ENCODE peak calls at places on chromosomes 5 and 9, in six cellular contexts. Y, H, V, E, D and K are unnamed samples.

GRCh38 chr5:105506692-105507277 is 1944.2 kb upstream of the NUDT12 start:
- DNase-seq in Y (peak), H (no peak), V (peak), E (no peak), D (no peak), K (peak)

GRCh38 chr9:90966475-90967150 is 165.0 kb downstream of the SYK start:
- DNase-seq in Y (no peak), H (no peak), V (peak), E (no peak), D (peak), K (peak)

GRCh38 chr5:173594061-173594460 is 22.4 kb downstream of the BOD1 start:
- DNase-seq in Y (no peak), H (no peak), V (no peak), E (no peak), D (no peak), K (no peak)

GRCh38 chr5:77333036-77333435 is 122.6 kb downstream of the PDE8B start:
- DNase-seq in Y (no peak), H (no peak), V (no peak), E (no peak), D (no peak), K (no peak)

GRCh38 chr5:35816881-35817521 is 39.7 kb upstream of the IL7R start:
- DNase-seq in Y (no peak), H (no peak), V (peak), E (no peak), D (no peak), K (no peak)

GRCh38 chr9:138024131-138024530 is 146.5 kb downstream of the CACNA1B start:
- DNase-seq in Y (no peak), H (no peak), V (no peak), E (no peak), D (no peak), K (no peak)

GRCh38 chr9:2621678-2622360 is at the start of gene VLDLR:
- DNase-seq in Y (peak), H (peak), V (peak), E (no peak), D (no peak), K (no peak)

GRCh38 chr5:43078956-43079355 is 38.8 kb upstream of the ANXA2R start:
- DNase-seq in Y (no peak), H (no peak), V (peak), E (no peak), D (peak), K (no peak)

GRCh38 chr5:33398501-33398900 is 42.3 kb upstream of the TARS1 start:
- DNase-seq in Y (no peak), H (no peak), V (no peak), E (no peak), D (no peak), K (no peak)

GRCh38 chr9:29213374-29214161 is 1640.3 kb upstream of the C9orf72 start:
- DNase-seq in Y (no peak), H (no peak), V (peak), E (no peak), D (no peak), K (peak)

GRCh38 chr9:29214702-29215248 is 1641.5 kb upstream of the C9orf72 start:
- DNase-seq in Y (no peak), H (no peak), V (peak), E (no peak), D (no peak), K (no peak)

GRCh38 chr9:29212590-29213373 is 1639.5 kb upstream of the C9orf72 start:
- DNase-seq in Y (no peak), H (no peak), V (peak), E (no peak), D (no peak), K (peak)

GRCh38 chr9:29211681-29212589 is 1638.7 kb upstream of the C9orf72 start:
- DNase-seq in Y (peak), H (peak), V (peak), E (no peak), D (no peak), K (no peak)

DNA sequence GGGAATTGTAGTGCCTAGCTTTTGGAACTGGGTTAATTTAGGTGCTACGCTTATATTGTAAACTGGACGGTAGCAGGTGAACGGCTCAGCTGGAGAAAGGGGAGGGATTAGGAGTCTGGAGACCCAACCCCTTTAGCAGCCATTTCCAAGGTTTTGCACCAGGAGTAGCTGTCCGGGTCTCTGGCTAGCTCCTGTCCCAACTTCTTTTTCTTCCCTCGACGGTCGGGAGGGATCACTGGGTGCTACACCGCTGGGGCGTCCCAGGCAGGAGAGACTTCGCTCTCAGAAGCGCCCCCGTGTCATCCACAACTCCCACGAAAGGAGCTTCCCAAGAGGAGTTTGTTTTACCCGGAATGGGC is 1640.9 kb upstream of the C9orf72 start:
- DNase-seq in Y (no peak), H (no peak), V (peak), E (no peak), D (no peak), K (peak)
- H3K4me3 ChIP-seq in Y (no peak), H (peak), V (peak), E (no peak), D (no peak), K (peak)

GRCh38 chr5:135578305-135578684 is 496 bp downstream of the CXCL14 start:
- DNase-seq in Y (no peak), H (no peak), V (no peak), E (no peak), D (no peak), K (no peak)

GRCh38 chr5:135576075-135576599 is 2.7 kb downstream of the CXCL14 start:
- DNase-seq in Y (no peak), H (no peak), V (no peak), E (no peak), D (peak), K (no peak)

GRCh38 chr5:135577421-135577820 is 1.4 kb downstream of the CXCL14 start:
- DNase-seq in Y (no peak), H (no peak), V (no peak), E (no peak), D (no peak), K (no peak)

GRCh38 chr5:135582099-135582781 is 3.4 kb upstream of the CXCL14 start:
- DNase-seq in Y (no peak), H (no peak), V (no peak), E (no peak), D (no peak), K (no peak)

DNA sequence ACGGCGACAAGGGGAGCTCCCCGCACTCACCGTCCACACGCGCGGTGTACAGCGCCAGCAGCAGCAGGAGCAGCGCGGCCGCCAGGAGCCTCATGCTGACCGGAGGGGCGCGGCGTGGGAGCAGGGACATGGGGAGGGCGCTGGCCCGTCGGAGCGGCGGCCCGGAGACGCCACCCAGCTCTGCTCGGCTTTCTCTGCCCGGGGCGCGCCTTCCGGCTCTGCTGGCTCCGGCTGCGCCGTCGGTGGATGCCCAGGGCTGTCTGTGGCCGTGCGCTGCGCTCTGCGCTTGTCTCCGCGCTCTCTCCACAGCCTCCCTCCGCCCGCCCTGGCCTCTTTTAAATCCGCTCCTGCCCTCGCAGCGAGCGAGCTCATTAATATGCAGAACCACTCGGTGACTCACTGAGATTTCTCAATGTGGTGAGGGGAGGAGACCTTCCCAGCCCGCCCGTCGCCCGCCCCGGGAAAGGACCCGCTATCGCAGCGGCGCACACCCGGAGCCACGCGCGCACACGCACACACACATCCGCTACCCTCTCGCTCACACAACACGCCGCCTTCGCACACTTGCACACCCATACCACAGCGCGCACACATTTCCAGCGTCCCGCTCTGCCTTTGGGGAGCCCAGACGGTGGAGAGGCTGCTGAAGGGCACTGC is at the start of gene CXCL14:
- DNase-seq in Y (no peak), H (peak), V (peak), E (no peak), D (peak), K (no peak)
- H3K4me3 ChIP-seq in Y (no peak), H (peak), V (peak), E (peak), D (no peak), K (no peak)

GRCh38 chr5:79845448-79846197 is 145.4 kb downstream of the MTX3 start:
- DNase-seq in Y (peak), H (no peak), V (peak), E (peak), D (peak), K (peak)
- H3K4me3 ChIP-seq in Y (no peak), H (no peak), V (no peak), E (no peak), D (peak), K (no peak)

GRCh38 chr5:88879724-88880123 is 3.3 kb downstream of the MEF2C start:
- DNase-seq in Y (peak), H (no peak), V (no peak), E (no peak), D (no peak), K (peak)
- H3K4me3 ChIP-seq in Y (peak), H (peak), V (no peak), E (no peak), D (no peak), K (peak)

GRCh38 chr5:146078566-146078965 is 26.8 kb downstream of the PLAC8L1 start:
- DNase-seq in Y (no peak), H (no peak), V (no peak), E (no peak), D (no peak), K (no peak)

GRCh38 chr5:146081685-146082084 is 23.7 kb downstream of the PLAC8L1 start:
- DNase-seq in Y (no peak), H (no peak), V (no peak), E (no peak), D (no peak), K (no peak)

GRCh38 chr5:146082798-146083197 is 22.6 kb downstream of the PLAC8L1 start:
- DNase-seq in Y (peak), H (no peak), V (no peak), E (no peak), D (no peak), K (no peak)

GRCh38 chr5:146076455-146076854 is 28.9 kb downstream of the PLAC8L1 start:
- DNase-seq in Y (no peak), H (no peak), V (no peak), E (no peak), D (no peak), K (no peak)

GRCh38 chr5:146079695-146080361 is 25.5 kb downstream of the PLAC8L1 start:
- DNase-seq in Y (peak), H (no peak), V (peak), E (no peak), D (peak), K (peak)
- H3K4me3 ChIP-seq in Y (no peak), H (no peak), V (no peak), E (no peak), D (no peak), K (no peak)

GRCh38 chr5:177367323-177367848 is 9.7 kb downstream of the RGS14 start:
- DNase-seq in Y (no peak), H (no peak), V (no peak), E (no peak), D (no peak), K (no peak)

GRCh38 chr5:177366528-177367322 is 9.0 kb downstream of the RGS14 start:
- DNase-seq in Y (no peak), H (peak), V (peak), E (no peak), D (peak), K (no peak)

GRCh38 chr5:177364159-177364962 is 6.6 kb downstream of the RGS14 start:
- DNase-seq in Y (peak), H (peak), V (peak), E (no peak), D (peak), K (no peak)

GRCh38 chr5:177367981-177368960 is 10.5 kb downstream of the RGS14 start:
- DNase-seq in Y (peak), H (no peak), V (peak), E (no peak), D (no peak), K (no peak)

GRCh38 chr5:177365845-177366527 is 8.3 kb downstream of the RGS14 start:
- DNase-seq in Y (no peak), H (no peak), V (no peak), E (no peak), D (no peak), K (no peak)
- H3K4me3 ChIP-seq in Y (no peak), H (no peak), V (no peak), E (no peak), D (no peak), K (no peak)

GRCh38 chr9:128249914-128250838 is 25.6 kb downstream of the GOLGA2 start:
- DNase-seq in Y (peak), H (peak), V (peak), E (no peak), D (peak), K (peak)

GRCh38 chr9:128250839-128251558 is 24.8 kb downstream of the GOLGA2 start:
- DNase-seq in Y (no peak), H (no peak), V (no peak), E (no peak), D (no peak), K (no peak)

GRCh38 chr9:128251701-128252100 is 24.1 kb downstream of the GOLGA2 start:
- DNase-seq in Y (no peak), H (no peak), V (no peak), E (no peak), D (peak), K (no peak)

GRCh38 chr9:128247191-128247803 is 28.5 kb downstream of the GOLGA2 start:
- DNase-seq in Y (no peak), H (no peak), V (no peak), E (no peak), D (no peak), K (no peak)

GRCh38 chr9:128249558-128249913 is 26.3 kb downstream of the GOLGA2 start:
- DNase-seq in Y (no peak), H (no peak), V (no peak), E (no peak), D (no peak), K (no peak)
- H3K4me3 ChIP-seq in Y (no peak), H (no peak), V (no peak), E (no peak), D (no peak), K (no peak)

GRCh38 chr5:16508730-16509531 is 43.3 kb upstream of the ZNF622 start:
- DNase-seq in Y (no peak), H (peak), V (peak), E (no peak), D (peak), K (peak)
- H3K4me3 ChIP-seq in Y (no peak), H (peak), V (no peak), E (no peak), D (no peak), K (no peak)

GRCh38 chr5:150488519-150489357 is 19.2 kb upstream of the NDST1 start:
- DNase-seq in Y (peak), H (peak), V (no peak), E (peak), D (peak), K (peak)
- H3K4me3 ChIP-seq in Y (no peak), H (no peak), V (peak), E (peak), D (no peak), K (peak)

GRCh38 chr9:136942881-136943230 is 1.7 kb downstream of the FBXW5 start:
- DNase-seq in Y (no peak), H (no peak), V (no peak), E (no peak), D (no peak), K (no peak)
- H3K4me3 ChIP-seq in Y (peak), H (peak), V (peak), E (peak), D (peak), K (peak)